ENCODE peak calls at places on chromosomes 11 and 22, in five cellular contexts. H is H1, E is HepG2, O is NT2/D1, T is GM12878. D is an unnamed sample.

GRCh38 chr11:2086239-2087040 is 52.7 kb downstream of the IGF2 start:
- DNase-seq in E (no peak), T (no peak), H (no peak), O (no peak), D (no peak)

GRCh38 chr11:109993786-109994185 is 99.4 kb upstream of the ZC3H12C start:
- DNase-seq in H (no peak), T (no peak), E (no peak), O (no peak), D (no peak)

GRCh38 chr22:21766933-21767462 is 31.4 kb upstream of the YPEL1 start:
- DNase-seq in E (no peak), H (no peak), T (no peak), O (no peak), D (no peak)

GRCh38 chr11:1218256-1218787 is 4.5 kb upstream of the MUC5B start:
- DNase-seq in H (peak; percentile 30), T (no peak), O (no peak), E (no peak), D (no peak)

GRCh38 chr11:12087075-12087775 is 23.2 kb upstream of the MICAL2 start:
- DNase-seq in E (no peak), O (no peak), T (no peak), H (no peak), D (no peak)

GRCh38 chr11:73969991-73970800 is 12.4 kb downstream of the UCP2 start:
- DNase-seq in H (no peak), E (no peak), O (no peak), T (no peak), D (no peak)

GRCh38 chr11:127656266-127656879 is 655.8 kb upstream of the KIRREL3 start:
- DNase-seq in E (no peak), H (no peak), O (peak; percentile 9), T (no peak), D (no peak)

GRCh38 chr22:22940961-22941605 is 53.5 kb downstream of the IGLL5 start:
- DNase-seq in T (no peak), E (no peak), H (peak; percentile 37), O (no peak), D (no peak)

GRCh38 chr11:122348658-122349451 is 232.8 kb upstream of the BLID start:
- DNase-seq in T (no peak), H (no peak), E (no peak), O (no peak), D (no peak)

GRCh38 chr22:35721954-35722353 is 4.3 kb downstream of the APOL5 start:
- DNase-seq in O (no peak), E (no peak), H (no peak), T (no peak), D (no peak)

DNA sequence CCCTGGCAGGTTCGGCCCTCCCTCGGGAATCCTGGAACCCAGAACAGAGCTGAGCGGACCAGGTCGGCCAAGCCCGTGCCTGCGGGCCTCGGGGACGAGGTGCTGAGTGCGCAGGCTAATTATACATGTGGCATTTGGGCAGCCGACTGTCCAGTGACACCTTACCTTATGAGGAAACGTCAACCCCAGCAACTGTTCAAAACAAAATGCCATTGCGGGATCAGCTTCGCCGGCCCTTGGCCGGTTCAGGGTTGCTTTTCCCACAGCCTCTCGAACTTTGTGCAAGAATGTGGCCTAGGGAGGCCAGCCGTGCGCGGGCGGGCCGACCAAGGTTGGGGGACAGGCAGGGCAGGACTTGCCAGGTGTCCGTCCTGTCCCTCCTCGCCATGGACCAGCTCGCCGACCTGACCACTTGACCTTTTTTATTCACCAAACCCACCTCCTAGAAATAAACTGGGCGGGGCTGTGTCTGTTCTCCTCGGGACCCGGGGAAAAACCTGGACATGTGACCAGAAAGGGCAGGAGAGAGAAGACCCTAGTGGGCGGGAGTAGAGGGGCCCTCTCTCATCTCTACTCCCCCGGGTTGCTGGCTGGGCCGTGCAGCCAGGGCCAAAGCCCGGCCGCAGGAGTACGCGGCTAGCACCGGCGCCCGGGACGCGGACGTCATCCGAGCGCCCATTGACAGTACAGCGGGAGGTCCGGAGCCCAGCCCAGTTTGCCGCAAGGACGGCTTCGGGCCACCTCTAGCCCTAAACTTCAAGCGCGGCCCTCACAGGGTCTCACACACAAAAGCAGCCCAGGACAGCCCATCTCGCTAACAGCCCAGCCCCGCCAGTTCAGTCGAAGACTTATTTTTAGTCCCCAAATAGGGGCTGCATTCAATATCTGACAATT is 134.3 kb upstream of the C11orf58 start:
- DNase-seq in O (no peak), T (no peak), H (peak; percentile 63), E (no peak), D (peak; percentile 33)
- TF ChIP-seq SUZ12 in O (no peak), T (peak; percentile 36), H (peak; percentile 54), E (no peak), D (no peak)

GRCh38 chr22:50425179-50425916 is 49.5 kb downstream of the SBF1 start:
- DNase-seq in T (no peak), O (no peak), H (no peak), E (no peak), D (no peak)
- TF ChIP-seq SUZ12 in T (no peak), O (no peak), H (no peak), E (no peak), D (no peak)

GRCh38 chr22:28869736-28870135 is 13.6 kb upstream of the ZNRF3 start:
- DNase-seq in T (no peak), O (no peak), H (no peak), E (no peak), D (no peak)

GRCh38 chr22:28864878-28865596 is 18.3 kb upstream of the ZNRF3 start:
- DNase-seq in H (no peak), O (no peak), E (peak; percentile 97), T (no peak), D (no peak)

DNA sequence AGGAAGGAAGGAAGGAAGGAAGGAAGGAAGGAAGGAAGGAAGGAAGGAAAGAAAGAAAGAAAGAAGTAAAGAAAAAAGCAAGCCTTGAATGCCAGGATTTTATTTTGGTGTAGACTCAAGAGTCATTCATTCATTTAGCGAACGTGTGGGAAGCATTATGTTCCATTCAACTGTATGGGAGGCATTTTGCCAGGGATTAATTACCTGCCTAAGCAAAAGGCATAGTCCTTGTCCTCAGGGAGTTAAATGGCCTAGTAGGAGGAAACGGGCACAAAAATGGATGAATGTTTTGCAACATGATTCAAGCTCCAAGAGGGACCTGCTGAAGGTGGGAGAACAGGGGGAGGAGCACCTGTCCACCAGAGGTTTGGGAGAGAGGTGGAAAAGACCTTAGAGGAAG is 16.2 kb upstream of the ZNRF3 start:
- DNase-seq in H (no peak), E (no peak), O (no peak), T (no peak), D (no peak)
- TF ChIP-seq SUZ12 in H (no peak), E (no peak), O (no peak), T (no peak), D (no peak)

GRCh38 chr11:47553417-47553746 is 450 bp upstream of the CELF1 start:
- DNase-seq in O (no peak), H (no peak), E (no peak), T (no peak), D (no peak)
- TF ChIP-seq SUZ12 in O (no peak), H (no peak), E (no peak), T (no peak), D (no peak)

DNA sequence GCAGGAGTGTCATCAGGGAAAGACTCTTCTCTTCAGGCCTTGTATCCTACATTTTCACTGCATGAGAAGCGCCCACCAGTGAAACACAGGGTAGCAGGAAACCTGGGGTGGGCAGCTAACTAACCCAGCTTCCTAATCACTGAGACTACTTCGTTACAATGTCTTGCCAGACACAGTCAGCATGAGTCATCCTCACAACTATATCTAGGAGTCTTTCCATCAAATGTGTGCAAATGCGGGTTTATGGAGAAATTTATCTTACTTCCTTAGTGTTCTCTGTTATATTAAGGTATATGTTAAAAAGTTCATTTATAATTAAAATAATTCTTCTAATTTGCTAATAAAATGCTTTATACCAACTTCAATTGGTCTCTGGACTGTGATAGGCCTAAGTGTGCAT is 79.9 kb upstream of the RAB1B start:
- DNase-seq in T (no peak), E (no peak), H (no peak), O (no peak), D (no peak)
- TF ChIP-seq SUZ12 in T (no peak), E (no peak), H (no peak), O (no peak), D (no peak)

GRCh38 chr11:111559791-111560190 is 19.3 kb downstream of the LAYN start:
- DNase-seq in E (no peak), T (no peak), O (no peak), H (no peak), D (no peak)

GRCh38 chr11:111555255-111555654 is 14.7 kb downstream of the LAYN start:
- DNase-seq in O (no peak), T (no peak), H (no peak), E (no peak), D (no peak)

GRCh38 chr11:111554532-111554931 is 14.0 kb downstream of the LAYN start:
- DNase-seq in H (no peak), O (no peak), T (no peak), E (no peak), D (no peak)

GRCh38 chr11:111560785-111561184 is 20.3 kb downstream of the LAYN start:
- DNase-seq in T (no peak), E (no peak), H (no peak), O (no peak), D (no peak)

DNA sequence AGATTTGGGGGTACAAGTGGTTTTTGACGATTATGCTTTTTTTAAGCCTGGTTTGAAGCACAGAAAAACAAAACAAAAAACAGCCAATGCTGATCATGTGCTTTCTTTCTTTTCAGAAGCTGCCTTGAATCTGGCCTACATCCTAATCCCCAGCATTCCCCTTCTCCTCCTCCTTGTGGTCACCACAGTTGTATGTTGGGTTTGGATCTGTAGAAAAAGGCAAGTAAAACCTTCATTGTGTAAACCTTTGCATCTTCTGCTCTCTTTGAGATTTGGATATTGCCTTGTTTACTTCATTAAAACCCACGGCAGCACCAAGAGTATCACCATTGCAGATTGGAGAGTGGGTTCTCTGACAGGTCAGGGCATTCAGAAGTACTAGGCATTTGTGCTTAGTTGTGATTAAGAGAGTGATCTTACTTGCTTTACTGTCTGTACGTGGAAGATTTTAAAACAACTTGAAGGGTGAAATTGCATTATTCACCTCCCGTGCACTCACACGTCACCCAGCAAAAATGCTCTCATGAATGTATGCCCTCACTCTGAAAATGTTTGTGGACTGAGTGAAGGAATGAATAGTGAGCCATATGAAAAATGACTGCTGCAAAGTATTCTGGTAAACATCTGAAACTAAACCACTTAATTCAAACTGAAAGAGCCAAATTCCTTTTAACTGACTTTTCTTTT is 17.0 kb downstream of the LAYN start:
- DNase-seq in T (no peak), E (peak; percentile 14), H (no peak), O (no peak), D (no peak)
- TF ChIP-seq SUZ12 in T (no peak), E (no peak), H (no peak), O (no peak), D (no peak)